ENCODE peak calls at places on chromosomes 13 and 19, in nine cellular contexts. O is hepatic stellate cell, B is right lobe of liver, P is T-cell, D is endodermal cell, W is C1 segment of cervical spinal cord, C is NCI-H345, V is cardiac muscle cell, G is amniotic stem cell. T is an unnamed sample.

GRCh38 chr13:89227356-89227755 is 1556.2 kb downstream of the SLITRK5 start:
- DNase-seq in D (no peak), G (no peak), P (no peak), O (no peak), B (no peak), C (no peak), V (no peak), W (no peak), T (no peak)

GRCh38 chr13:53545340-53545941 is 516.8 kb downstream of the OLFM4 start:
- DNase-seq in V (no peak), G (no peak), D (peak; percentile 78), P (no peak), W (no peak), B (no peak), C (no peak), O (no peak), T (no peak)

GRCh38 chr19:39951686-39952085 is 17.3 kb upstream of the FCGBP start:
- DNase-seq in O (no peak), C (no peak), B (no peak), V (no peak), W (no peak), P (no peak), D (no peak), G (no peak), T (no peak)

GRCh38 chr13:32445461-32445860 is 17.5 kb upstream of the N4BP2L1 start:
- DNase-seq in G (no peak), W (no peak), P (no peak), B (no peak), D (no peak), V (no peak), C (no peak), O (no peak), T (no peak)

GRCh38 chr13:38462605-38463004 is 113.0 kb downstream of the UFM1 start:
- DNase-seq in D (no peak), B (no peak), P (no peak), C (no peak), G (no peak), V (no peak), W (no peak), O (no peak), T (no peak)

GRCh38 chr13:109816979-109817275 is 30.5 kb upstream of the IRS2 start:
- DNase-seq in B (no peak), D (no peak), O (peak; percentile 32), P (no peak), C (no peak), V (no peak), G (peak; percentile 55), W (no peak), T (no peak)

GRCh38 chr13:100234524-100235136 is 145.7 kb downstream of the PCCA start:
- DNase-seq in D (no peak), O (no peak), B (no peak), G (no peak), W (no peak), P (no peak), V (no peak), C (no peak), T (no peak)

GRCh38 chr13:44904982-44905381 is 84.3 kb downstream of the NUFIP1 start:
- DNase-seq in C (no peak), G (peak; percentile 62), V (no peak), W (no peak), O (peak; percentile 68), D (no peak), P (no peak), B (no peak), T (no peak)

GRCh38 chr13:29819157-29819556 is 31.3 kb downstream of the UBL3 start:
- DNase-seq in B (no peak), C (no peak), G (no peak), W (no peak), V (no peak), P (no peak), D (no peak), O (no peak), T (no peak)

GRCh38 chr19:19866599-19867248 is 1.0 kb downstream of the ZNF253 start:
- DNase-seq in V (peak; percentile 73), G (no peak), D (peak; percentile 92), C (no peak), O (peak; percentile 2), B (no peak), W (peak; percentile 11), P (peak; percentile 50), T (peak; percentile 43)

GRCh38 chr13:41613984-41614581 is 156.7 kb downstream of the RGCC start:
- DNase-seq in P (no peak), G (no peak), O (peak; percentile 35), C (no peak), V (no peak), D (no peak), B (no peak), W (no peak), T (no peak)

GRCh38 chr13:24982333-24982999 is 113.5 kb upstream of the PABPC3 start:
- DNase-seq in C (peak; percentile 31), O (no peak), G (no peak), B (no peak), W (no peak), D (no peak), P (no peak), V (no peak), T (no peak)

GRCh38 chr13:113804703-113805430 is 45.8 kb downstream of the TMEM255B start:
- DNase-seq in B (peak; percentile 45), G (no peak), W (no peak), C (no peak), O (no peak), V (no peak), P (no peak), D (no peak), T (no peak)

GRCh38 chr19:30450101-30450500 is 77.9 kb downstream of the ZNF536 start:
- DNase-seq in D (peak; percentile 78), C (no peak), O (no peak), W (peak; percentile 69), V (peak; percentile 2), B (no peak), G (no peak), P (no peak), T (no peak)

GRCh38 chr19:38647368-38647965 is at the start of gene ACTN4:
- DNase-seq in P (peak; percentile 99), G (peak; percentile 90), C (peak; percentile 100), O (peak; percentile 98), B (peak; percentile 100), W (peak; percentile 97), D (peak; percentile 100), V (peak; percentile 99), T (peak; percentile 100)

GRCh38 chr13:38641164-38641948 is 45.5 kb upstream of the FREM2 start:
- DNase-seq in B (no peak), O (no peak), G (no peak), D (no peak), V (no peak), P (no peak), W (no peak), C (no peak), T (no peak)

GRCh38 chr19:55473613-55474012 is 2.8 kb upstream of the ZNF628 start:
- DNase-seq in C (no peak), B (no peak), D (no peak), G (no peak), W (no peak), O (no peak), V (no peak), P (no peak), T (no peak)

GRCh38 chr13:46687810-46688209 is 109.2 kb downstream of the ESD start:
- DNase-seq in P (no peak), B (no peak), W (no peak), G (no peak), C (no peak), V (no peak), D (peak; percentile 85), O (no peak), T (no peak)

GRCh38 chr13:50421457-50422130 is 406.4 kb downstream of the KCNRG start:
- DNase-seq in O (no peak), B (no peak), D (no peak), P (no peak), C (no peak), G (no peak), W (no peak), V (no peak), T (no peak)

GRCh38 chr13:105084931-105085330 is 1450.5 kb downstream of the EFNB2 start:
- DNase-seq in G (no peak), W (no peak), V (no peak), C (no peak), O (no peak), P (no peak), B (no peak), D (no peak), T (no peak)

GRCh38 chr13:78602561-78603239 is 652 bp downstream of the POU4F1 start:
- DNase-seq in G (no peak), O (no peak), C (no peak), D (peak; percentile 72), V (no peak), B (no peak), W (no peak), P (no peak), T (no peak)

GRCh38 chr13:19586904-19587634 is 25.7 kb upstream of the TPTE2 start:
- DNase-seq in B (no peak), O (no peak), C (no peak), V (no peak), D (no peak), W (no peak), G (no peak), P (peak; percentile 67), T (peak; percentile 75)